ENCODE peak calls at places on chromosomes 1 and 21, in four cellular contexts. One of them, this sample, is unnamed.

GRCh38 chr21:37350472-37350871 is 16.1 kb upstream of the DYRK1A start:
- DNase-seq in tibial nerve: no peak
- DNase-seq in T-helper 1 cell: no peak
- DNase-seq in COR-L47: no peak
- DNase-seq in this sample: no peak

GRCh38 chr1:72635719-72636118 is 353.4 kb upstream of the NEGR1 start:
- DNase-seq in T-helper 1 cell: no peak
- DNase-seq in tibial nerve: no peak
- DNase-seq in COR-L47: no peak
- DNase-seq in this sample: no peak

GRCh38 chr1:38062361-38063288 is 16.0 kb upstream of the POU3F1 start:
- DNase-seq in tibial nerve: no peak
- DNase-seq in COR-L47: peak
- DNase-seq in T-helper 1 cell: no peak
- DNase-seq in this sample: no peak

GRCh38 chr21:38768385-38769071 is 37.2 kb upstream of the ETS2 start:
- DNase-seq in T-helper 1 cell: no peak
- DNase-seq in tibial nerve: no peak
- DNase-seq in COR-L47: no peak
- DNase-seq in this sample: no peak

GRCh38 chr1:54671985-54672608 is 30.5 kb downstream of the MROH7 start:
- DNase-seq in T-helper 1 cell: no peak
- DNase-seq in tibial nerve: no peak
- DNase-seq in COR-L47: peak
- DNase-seq in this sample: peak

GRCh38 chr1:100050139-100050538 is 80.3 kb downstream of the SLC35A3 start:
- DNase-seq in tibial nerve: no peak
- DNase-seq in COR-L47: no peak
- DNase-seq in T-helper 1 cell: no peak
- DNase-seq in this sample: no peak

GRCh38 chr1:156896490-156897033 is 3.0 kb downstream of the PEAR1 start:
- DNase-seq in COR-L47: no peak
- DNase-seq in tibial nerve: no peak
- DNase-seq in T-helper 1 cell: no peak
- DNase-seq in this sample: no peak

GRCh38 chr1:211183924-211184323 is 50.0 kb upstream of the KCNH1 start:
- DNase-seq in COR-L47: no peak
- DNase-seq in T-helper 1 cell: no peak
- DNase-seq in tibial nerve: no peak
- DNase-seq in this sample: no peak

GRCh38 chr1:201260648-201261311 is 22.5 kb upstream of the PKP1 start:
- DNase-seq in T-helper 1 cell: no peak
- DNase-seq in COR-L47: no peak
- DNase-seq in tibial nerve: no peak
- DNase-seq in this sample: no peak

GRCh38 chr1:16954579-16954978 is 25.8 kb downstream of the MFAP2 start:
- DNase-seq in T-helper 1 cell: no peak
- DNase-seq in tibial nerve: no peak
- DNase-seq in COR-L47: no peak
- DNase-seq in this sample: no peak

GRCh38 chr1:3429320-3429719 is 25.1 kb upstream of the ARHGEF16 start:
- DNase-seq in tibial nerve: no peak
- DNase-seq in COR-L47: no peak
- DNase-seq in T-helper 1 cell: no peak
- DNase-seq in this sample: no peak

GRCh38 chr1:178388398-178389161 is 108.2 kb downstream of the CLEC20A start:
- DNase-seq in tibial nerve: no peak
- DNase-seq in COR-L47: no peak
- DNase-seq in T-helper 1 cell: no peak
- DNase-seq in this sample: no peak

GRCh38 chr1:155942578-155943141 is 1.2 kb downstream of the RXFP4 start:
- DNase-seq in tibial nerve: no peak
- DNase-seq in T-helper 1 cell: no peak
- DNase-seq in COR-L47: no peak
- DNase-seq in this sample: peak

GRCh38 chr1:22330763-22331119 is 120.9 kb upstream of the ZBTB40 start:
- DNase-seq in COR-L47: no peak
- DNase-seq in tibial nerve: no peak
- DNase-seq in T-helper 1 cell: no peak
- DNase-seq in this sample: no peak

GRCh38 chr1:220878223-220879081 is 791 bp upstream of the HLX start:
- DNase-seq in tibial nerve: no peak
- DNase-seq in COR-L47: no peak
- DNase-seq in T-helper 1 cell: no peak
- DNase-seq in this sample: no peak

GRCh38 chr1:24705260-24706073 is 39.8 kb upstream of the CLIC4 start:
- DNase-seq in COR-L47: peak
- DNase-seq in T-helper 1 cell: no peak
- DNase-seq in tibial nerve: peak
- DNase-seq in this sample: peak

GRCh38 chr1:25472494-25472893 is 41.8 kb downstream of the MACO1 start:
- DNase-seq in T-helper 1 cell: no peak
- DNase-seq in COR-L47: no peak
- DNase-seq in tibial nerve: no peak
- DNase-seq in this sample: no peak

GRCh38 chr21:23812485-23812884 is 1794.8 kb downstream of the MRPL39 start:
- DNase-seq in COR-L47: no peak
- DNase-seq in tibial nerve: no peak
- DNase-seq in T-helper 1 cell: no peak
- DNase-seq in this sample: no peak

GRCh38 chr1:32063261-32063681 is 9.5 kb upstream of the TMEM39B start:
- DNase-seq in COR-L47: peak
- DNase-seq in T-helper 1 cell: no peak
- DNase-seq in tibial nerve: no peak
- DNase-seq in this sample: no peak

GRCh38 chr1:107246775-107247345 is 106.0 kb downstream of the NTNG1 start:
- DNase-seq in COR-L47: no peak
- DNase-seq in T-helper 1 cell: no peak
- DNase-seq in tibial nerve: no peak
- DNase-seq in this sample: no peak

GRCh38 chr21:28687571-28687970 is 305.1 kb downstream of the LTN1 start:
- DNase-seq in COR-L47: no peak
- DNase-seq in T-helper 1 cell: no peak
- DNase-seq in tibial nerve: no peak
- DNase-seq in this sample: no peak

GRCh38 chr1:3524571-3525203 is 70.2 kb downstream of the ARHGEF16 start:
- DNase-seq in T-helper 1 cell: no peak
- DNase-seq in tibial nerve: no peak
- DNase-seq in COR-L47: no peak
- DNase-seq in this sample: no peak

GRCh38 chr21:32386195-32386870 is 6.5 kb downstream of the URB1 start:
- DNase-seq in T-helper 1 cell: no peak
- DNase-seq in tibial nerve: no peak
- DNase-seq in COR-L47: no peak
- DNase-seq in this sample: no peak

GRCh38 chr1:147496571-147496970 is 44.7 kb upstream of the BCL9 start:
- DNase-seq in T-helper 1 cell: no peak
- DNase-seq in COR-L47: peak
- DNase-seq in tibial nerve: no peak
- DNase-seq in this sample: peak

GRCh38 chr1:174700775-174701174 is 253.0 kb downstream of the GPR52 start:
- DNase-seq in tibial nerve: no peak
- DNase-seq in T-helper 1 cell: no peak
- DNase-seq in COR-L47: no peak
- DNase-seq in this sample: no peak

GRCh38 chr1:63643926-63644325 is 50.7 kb downstream of the PGM1 start:
- DNase-seq in COR-L47: peak
- DNase-seq in tibial nerve: no peak
- DNase-seq in T-helper 1 cell: no peak
- DNase-seq in this sample: no peak